ENCODE peak calls at places on chromosomes 3 and 15, in six cellular contexts. Z is astrocyte, J is mammary epithelial cell, D is H1, W is HCT116, K is hepatocyte. O is an unnamed sample.

GRCh38 chr3:78644847-78645246 is 1123.0 kb downstream of the ROBO1 start:
- DNase-seq in K (no peak), J (no peak), Z (no peak), D (no peak), W (no peak), O (no peak)

GRCh38 chr15:64911317-64912186 is at the start of gene ANKDD1A:
- DNase-seq in D (peak), J (peak), W (peak), Z (no peak), K (peak), O (peak)

GRCh38 chr15:63481105-63481810 is 23.1 kb upstream of the USP3 start:
- DNase-seq in J (peak), Z (peak), D (no peak), K (no peak), W (no peak), O (peak)

GRCh38 chr3:106457278-106458210 is 588.7 kb upstream of the CBLB start:
- DNase-seq in Z (peak), J (peak), K (no peak), W (no peak), D (no peak), O (peak)

GRCh38 chr15:89899951-89900567 is 6.3 kb upstream of the AP3S2 start:
- DNase-seq in W (no peak), Z (no peak), D (no peak), J (no peak), K (no peak), O (no peak)

GRCh38 chr15:22873204-22873701 is 34.8 kb downstream of the NIPA2 start:
- DNase-seq in J (no peak), K (peak), D (no peak), Z (peak), W (no peak), O (peak)

GRCh38 chr3:126034481-126035361 is 49.2 kb downstream of the SLC41A3 start:
- DNase-seq in J (peak), K (no peak), W (no peak), D (peak), Z (peak), O (peak)

GRCh38 chr3:129576514-129577345 is 29.7 kb downstream of the PLXND1 start:
- DNase-seq in J (no peak), Z (no peak), W (no peak), K (no peak), D (no peak), O (no peak)

GRCh38 chr3:185699927-185700326 is 113.8 kb downstream of the SENP2 start:
- DNase-seq in J (no peak), D (no peak), W (no peak), Z (no peak), K (no peak), O (no peak)

GRCh38 chr3:42666022-42666421 is 12.5 kb downstream of the ZBTB47 start:
- DNase-seq in D (no peak), K (no peak), W (no peak), J (no peak), Z (no peak), O (no peak)

GRCh38 chr3:115100172-115100571 is 46.9 kb downstream of the ZBTB20 start:
- DNase-seq in K (peak), Z (peak), J (peak), W (no peak), D (no peak), O (peak)

GRCh38 chr3:28915711-28916481 is 365.0 kb upstream of the RBMS3 start:
- DNase-seq in J (peak), K (peak), W (peak), D (no peak), Z (peak), O (peak)

GRCh38 chr3:176037636-176038035 is 1159.6 kb downstream of the TBL1XR1 start:
- DNase-seq in Z (peak), K (no peak), D (no peak), W (no peak), J (no peak), O (peak)

GRCh38 chr15:55245058-55245457 is 44.6 kb downstream of the RAB27A start:
- DNase-seq in J (no peak), Z (no peak), D (no peak), W (no peak), K (no peak), O (no peak)

GRCh38 chr15:94840794-94841587 is 609.6 kb downstream of the MCTP2 start:
- DNase-seq in K (peak), D (no peak), W (no peak), J (peak), Z (peak), O (peak)

GRCh38 chr15:62392411-62392810 is 227.3 kb upstream of the C2CD4B start:
- DNase-seq in W (no peak), K (peak), D (no peak), J (no peak), Z (peak), O (peak)

GRCh38 chr15:27861171-27861570 is 237.9 kb downstream of the OCA2 start:
- DNase-seq in Z (no peak), D (no peak), J (no peak), W (no peak), K (no peak), O (no peak)

GRCh38 chr15:68668926-68669600 is 90.3 kb downstream of the CORO2B start:
- DNase-seq in D (peak), K (no peak), Z (no peak), W (no peak), J (no peak), O (no peak)

GRCh38 chr3:187616307-187616939 is 53.8 kb downstream of the SST start:
- DNase-seq in Z (peak), K (peak), J (peak), W (peak), D (peak), O (peak)

GRCh38 chr15:80838012-80838411 is 58.8 kb downstream of the CEMIP start:
- DNase-seq in D (no peak), W (no peak), K (no peak), J (no peak), Z (no peak), O (no peak)

GRCh38 chr3:151044706-151045105 is 40.8 kb upstream of the MED12L start:
- DNase-seq in K (no peak), W (no peak), J (peak), D (no peak), Z (peak), O (peak)

GRCh38 chr15:95840004-95840403 is 490.5 kb upstream of the NR2F2 start:
- DNase-seq in W (no peak), D (no peak), Z (peak), J (no peak), K (peak), O (peak)

GRCh38 chr15:67181221-67181639 is 73.2 kb downstream of the AAGAB start:
- DNase-seq in J (no peak), D (no peak), Z (no peak), K (no peak), W (no peak), O (no peak)

GRCh38 chr15:70227122-70227521 is 129.4 kb upstream of the TLE3 start:
- DNase-seq in Z (no peak), J (no peak), K (no peak), D (no peak), W (no peak), O (no peak)

GRCh38 chr3:9769426-9770275 is at the start of gene CAMK1:
- DNase-seq in W (no peak), K (peak), Z (peak), D (peak), J (peak), O (peak)

GRCh38 chr3:151918253-151919029 is 45.0 kb downstream of the SUCNR1 start:
- DNase-seq in K (peak), W (peak), J (peak), Z (peak), D (no peak), O (peak)

GRCh38 chr15:29952245-29952644 is 130.0 kb upstream of the TJP1 start:
- DNase-seq in K (no peak), Z (no peak), D (no peak), J (no peak), W (no peak), O (no peak)

DNA sequence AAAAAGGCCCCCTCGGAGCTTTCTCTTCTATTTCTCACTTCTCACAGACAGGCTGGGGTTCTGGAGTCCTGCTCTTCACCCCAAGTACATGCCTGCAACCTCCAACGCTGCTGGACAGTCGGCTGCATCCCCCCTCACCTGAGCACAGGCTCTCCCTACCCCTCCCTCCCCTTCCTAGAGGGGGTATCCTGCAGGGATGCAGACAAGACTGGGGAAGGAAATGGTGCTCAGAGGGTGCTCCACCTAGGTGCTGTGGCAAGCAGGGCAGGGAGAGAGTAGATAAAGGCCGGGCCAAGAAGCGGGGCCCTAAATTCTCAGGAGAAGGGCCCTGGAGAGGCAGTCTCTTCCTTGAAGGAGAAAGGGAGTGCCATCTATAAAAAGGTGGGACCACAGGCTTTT is 7.0 kb upstream of the STRA6 start:
- DNase-seq in Z (no peak), D (no peak), J (no peak), W (no peak), K (no peak), O (no peak)
- H2AFZ ChIP-seq in Z (no peak), D (no peak), J (no peak), W (no peak), K (no peak), O (no peak)

GRCh38 chr3:72515915-72516314 is 332.3 kb downstream of the SHQ1 start:
- DNase-seq in D (no peak), J (no peak), Z (no peak), K (no peak), W (no peak), O (peak)

GRCh38 chr3:72517804-72518442 is 330.3 kb downstream of the SHQ1 start:
- DNase-seq in W (no peak), J (no peak), Z (peak), D (no peak), K (peak), O (no peak)

GRCh38 chr3:72516361-72516760 is 331.9 kb downstream of the SHQ1 start:
- DNase-seq in K (no peak), J (no peak), D (no peak), Z (no peak), W (no peak), O (no peak)

GRCh38 chr3:72520205-72520604 is 328.0 kb downstream of the SHQ1 start:
- DNase-seq in W (no peak), J (no peak), Z (no peak), K (no peak), D (no peak), O (no peak)

DNA sequence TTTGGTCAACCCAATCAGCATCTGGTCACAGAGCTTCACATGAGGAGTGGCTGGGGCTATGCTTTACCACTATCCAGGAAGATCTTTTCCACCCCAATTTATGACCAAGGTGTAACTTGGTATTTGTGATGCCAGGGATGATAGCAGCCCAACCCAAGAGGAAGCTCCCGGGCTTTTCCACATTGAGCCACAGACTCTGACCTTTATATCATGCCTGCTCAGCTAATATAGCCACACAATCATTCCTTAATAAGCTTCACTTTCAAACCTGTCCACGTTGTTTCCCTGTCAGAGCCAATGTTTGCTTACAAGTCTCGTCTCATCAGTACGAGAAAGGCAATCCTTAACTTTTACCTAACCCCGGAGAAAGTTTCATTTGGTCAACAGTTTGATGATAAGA is 330.9 kb downstream of the SHQ1 start:
- DNase-seq in W (no peak), Z (no peak), D (no peak), K (peak), J (no peak), O (no peak)
- H2AFZ ChIP-seq in W (no peak), Z (no peak), D (no peak), K (no peak), J (no peak), O (no peak)

GRCh38 chr3:195455789-195456188 is 13.0 kb upstream of the ACAP2 start:
- DNase-seq in D (no peak), Z (no peak), J (no peak), K (no peak), W (no peak), O (no peak)

GRCh38 chr3:195462308-195462610 is 19.4 kb upstream of the ACAP2 start:
- DNase-seq in D (no peak), Z (no peak), J (no peak), W (no peak), K (no peak), O (no peak)

GRCh38 chr3:195461518-195462307 is 18.9 kb upstream of the ACAP2 start:
- DNase-seq in J (no peak), K (no peak), D (peak), Z (no peak), W (no peak), O (no peak)

GRCh38 chr3:195460355-195460754 is 17.5 kb upstream of the ACAP2 start:
- DNase-seq in W (no peak), Z (no peak), D (no peak), K (no peak), J (no peak), O (no peak)

DNA sequence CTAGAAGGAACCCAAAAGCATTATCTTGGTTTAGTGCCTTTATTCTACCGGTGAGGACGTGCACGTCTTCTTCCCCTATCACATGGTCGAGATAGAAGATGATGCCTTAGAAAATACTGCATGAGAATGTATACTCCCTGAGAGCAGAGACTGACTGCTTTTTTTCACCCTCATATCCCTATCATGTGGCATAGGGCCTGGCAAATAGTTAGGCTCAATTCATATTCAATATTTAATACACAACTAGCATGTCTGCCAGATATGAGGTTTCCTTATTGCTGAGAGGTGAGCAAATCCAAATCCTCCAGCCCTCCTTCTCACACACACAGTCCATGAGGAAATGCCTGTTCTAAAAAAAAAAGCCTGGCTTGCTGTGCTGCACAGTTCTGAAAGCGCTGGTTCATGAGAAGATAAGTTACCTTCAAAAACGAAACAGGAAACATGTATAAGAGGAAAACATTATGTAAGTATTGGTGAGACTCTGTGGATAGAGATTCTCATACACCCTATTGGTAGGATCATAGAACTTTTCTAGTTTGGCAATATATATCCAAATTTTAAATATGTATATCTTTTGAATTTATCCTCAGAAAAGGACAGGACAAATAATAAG is 15.5 kb upstream of the ACAP2 start:
- DNase-seq in J (no peak), D (no peak), Z (no peak), K (no peak), W (no peak), O (no peak)
- H2AFZ ChIP-seq in J (no peak), D (no peak), Z (no peak), K (no peak), W (no peak), O (peak)

GRCh38 chr3:119602676-119603075 is 5.0 kb downstream of the PLA1A start:
- DNase-seq in J (no peak), W (no peak), D (no peak), K (no peak), Z (no peak), O (no peak)
- H2AFZ ChIP-seq in J (no peak), W (no peak), D (peak), K (no peak), Z (no peak), O (no peak)

GRCh38 chr3:14647976-14648955 is 3.3 kb upstream of the CCDC174 start:
- DNase-seq in Z (no peak), K (no peak), W (no peak), D (no peak), J (no peak), O (no peak)

GRCh38 chr3:14646589-14647413 is 4.8 kb upstream of the CCDC174 start:
- DNase-seq in Z (no peak), D (no peak), W (no peak), K (peak), J (no peak), O (no peak)

GRCh38 chr3:14650193-14650592 is 1.4 kb upstream of the CCDC174 start:
- DNase-seq in D (no peak), Z (no peak), W (no peak), K (no peak), J (no peak), O (no peak)

GRCh38 chr3:14649466-14649865 is 2.1 kb upstream of the CCDC174 start:
- DNase-seq in W (no peak), K (no peak), J (no peak), D (no peak), Z (no peak), O (no peak)

DNA sequence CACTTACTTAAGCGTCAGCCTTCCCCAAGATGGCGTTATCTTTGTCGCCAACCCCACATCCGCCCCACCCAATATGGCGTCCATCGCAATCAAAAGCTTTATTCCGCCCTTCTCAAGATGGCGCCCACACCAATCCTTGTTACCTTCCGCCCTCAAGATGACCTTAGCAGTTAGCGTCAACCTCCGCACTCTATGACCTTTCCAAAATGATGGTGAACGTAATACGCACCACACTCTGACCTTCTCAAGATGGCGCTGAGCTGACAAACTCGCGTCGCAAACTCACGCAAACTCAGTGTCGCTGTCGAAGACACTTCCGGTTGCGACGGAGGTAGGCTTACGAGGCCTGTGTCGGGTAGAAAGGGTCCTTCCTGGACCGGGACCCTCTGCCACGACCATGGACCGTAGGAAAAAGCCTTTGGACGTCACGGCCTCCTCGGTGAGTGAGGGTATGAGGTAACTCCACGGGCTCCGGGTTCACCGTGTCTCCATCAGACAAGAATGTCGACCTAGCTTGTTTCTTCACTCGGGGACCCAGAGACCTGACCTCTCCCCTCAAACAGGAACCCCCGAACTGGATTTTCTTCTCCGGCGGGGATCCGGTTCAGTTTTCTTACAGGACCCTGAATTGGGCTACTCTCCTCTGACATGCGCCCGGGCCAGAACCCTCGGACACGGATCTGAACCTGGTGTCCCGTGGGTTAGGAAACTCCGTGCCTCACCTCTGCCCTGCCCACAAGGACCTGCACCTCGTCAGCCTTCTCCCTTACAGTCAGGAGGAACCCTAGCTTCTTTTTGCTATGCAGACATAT is at the start of gene CCDC174:
- DNase-seq in K (peak), W (peak), D (peak), J (peak), Z (peak), O (peak)
- H2AFZ ChIP-seq in K (peak), W (peak), D (peak), J (peak), Z (peak), O (peak)